ENCODE peak calls at places on chromosomes 16 and 17, in seven cellular contexts. A is activated gamma-delta T cell treated with Interleukin-2 at 50 U/mL for 16 hours; V is lung microvascular endothelial cell; X is activated T-cell treated with anti-CD3 and anti-CD28 coated beads for 4 hours; O is activated T-helper 1 cell treated with Interleukin-2 at 50 U/mL for 16 hours; G is stimulated activated CD4-positive, alpha-beta T cell treated with anti-CD3 and anti-CD28 coated beads, Interleukin-4, amount 100 ng/mL, for 48 hours; P is HuH-7. S is an unnamed sample.

GRCh38 chr16:28882476-28883180 is 4.3 kb downstream of the ATP2A1 start:
- DNase-seq in X (no peak), A (no peak), G (no peak), P (no peak), V (no peak), O (no peak), S (no peak)

GRCh38 chr16:21645261-21645721 is 7.1 kb downstream of the IGSF6 start:
- DNase-seq in X (peak), V (peak), G (no peak), P (no peak), A (peak), O (no peak), S (no peak)

GRCh38 chr16:11639925-11640899 is 28.0 kb upstream of the SNN start:
- DNase-seq in O (no peak), P (peak), V (peak), X (no peak), G (no peak), A (no peak), S (peak)

GRCh38 chr17:42281571-42282096 is 5.4 kb upstream of the STAT5B start:
- DNase-seq in A (no peak), P (no peak), G (no peak), O (no peak), V (no peak), X (no peak), S (no peak)

GRCh38 chr16:2871926-2872325 is 11.1 kb upstream of the FLYWCH2 start:
- DNase-seq in P (no peak), X (no peak), A (no peak), V (no peak), O (no peak), G (no peak), S (no peak)

GRCh38 chr17:63838586-63839184 is 3.8 kb downstream of the SMARCD2 start:
- DNase-seq in P (no peak), A (no peak), G (no peak), O (no peak), X (no peak), V (no peak), S (no peak)

GRCh38 chr16:19523184-19523558 is 571 bp upstream of the CCP110 start:
- DNase-seq in O (no peak), X (no peak), A (no peak), P (no peak), V (no peak), G (no peak), S (no peak)

GRCh38 chr16:83839561-83839960 is 31.8 kb downstream of the HSBP1 start:
- DNase-seq in V (no peak), X (no peak), P (no peak), A (no peak), O (no peak), G (no peak), S (no peak)

GRCh38 chr17:28370035-28370743 is at the start of gene VTN:
- DNase-seq in G (no peak), P (peak), V (peak), O (no peak), X (no peak), A (no peak), S (peak)

GRCh38 chr17:45640141-45640850 is 143.8 kb upstream of the CRHR1 start:
- DNase-seq in A (peak), X (peak), V (peak), O (peak), G (peak), P (peak), S (peak)

GRCh38 chr17:71320009-71320796 is 800.6 kb upstream of the SOX9 start:
- DNase-seq in P (no peak), G (no peak), V (no peak), A (no peak), O (no peak), X (no peak), S (no peak)

GRCh38 chr16:61812251-61812650 is 224.0 kb downstream of the CDH8 start:
- DNase-seq in A (no peak), O (no peak), X (no peak), V (no peak), G (no peak), P (no peak), S (no peak)

GRCh38 chr16:66427871-66428681 is 981 bp downstream of the BEAN1 start:
- DNase-seq in X (no peak), O (no peak), P (no peak), G (no peak), A (no peak), V (no peak), S (no peak)

GRCh38 chr16:62105244-62105643 is 69.0 kb upstream of the CDH8 start:
- DNase-seq in V (no peak), G (no peak), A (no peak), O (no peak), X (no peak), P (no peak), S (no peak)

GRCh38 chr16:49496656-49497055 is 123.1 kb downstream of the C16orf78 start:
- DNase-seq in A (no peak), X (no peak), V (no peak), G (no peak), P (no peak), O (no peak), S (no peak)

GRCh38 chr17:46035112-46035818 is 36.2 kb downstream of the STH start:
- DNase-seq in G (no peak), V (peak), O (no peak), X (no peak), P (no peak), A (no peak), S (no peak)

GRCh38 chr17:44065668-44066203 is 735 bp downstream of the LSM12 start:
- DNase-seq in G (no peak), O (no peak), X (peak), P (no peak), V (peak), A (no peak), S (peak)

GRCh38 chr16:54411555-54411954 is 125.0 kb upstream of the IRX3 start:
- DNase-seq in A (no peak), X (no peak), V (peak), O (no peak), G (no peak), P (no peak), S (no peak)

GRCh38 chr17:6456914-6457687 is 12.8 kb downstream of the PIMREG start:
- DNase-seq in V (peak), A (no peak), O (no peak), G (no peak), P (no peak), X (no peak), S (peak)

GRCh38 chr17:29049541-29050150 is 6.7 kb downstream of the PIPOX start:
- DNase-seq in P (no peak), G (no peak), A (no peak), O (no peak), X (no peak), V (no peak), S (no peak)

GRCh38 chr17:83068641-83069570 is 10.5 kb upstream of the METRNL start:
- DNase-seq in P (no peak), G (no peak), X (no peak), O (no peak), V (no peak), A (no peak), S (no peak)

GRCh38 chr17:76103274-76104139 is at the start of gene EXOC7:
- DNase-seq in P (peak), O (peak), G (peak), X (peak), A (peak), V (peak), S (peak)

GRCh38 chr17:36972186-36972686 is 23.5 kb downstream of the AATF start:
- DNase-seq in P (no peak), A (no peak), X (no peak), G (no peak), V (no peak), O (no peak), S (no peak)

GRCh38 chr16:17375388-17376304 is 95.1 kb downstream of the XYLT1 start:
- DNase-seq in G (no peak), A (no peak), O (no peak), V (no peak), P (no peak), X (no peak), S (no peak)

GRCh38 chr17:81187586-81188490 is 21.8 kb upstream of the AATK start:
- DNase-seq in G (no peak), X (no peak), A (no peak), O (no peak), V (no peak), P (no peak), S (no peak)

GRCh38 chr17:70447588-70447987 is 278.3 kb downstream of the KCNJ2 start:
- DNase-seq in A (no peak), O (no peak), X (no peak), P (no peak), V (no peak), G (no peak), S (no peak)

GRCh38 chr17:40177275-40177874 is at the start of gene RAPGEFL1:
- DNase-seq in X (peak), P (peak), A (peak), V (peak), G (peak), O (peak), S (peak)

GRCh38 chr16:85943702-85944101 is 44.7 kb downstream of the IRF8 start:
- DNase-seq in V (no peak), A (no peak), P (no peak), O (no peak), G (no peak), X (no peak), S (no peak)

GRCh38 chr17:17206149-17206912 is at the start of gene PLD6:
- DNase-seq in P (peak), A (peak), G (peak), O (peak), V (peak), X (peak), S (peak)

GRCh38 chr16:85955566-85955965 is 56.6 kb downstream of the IRF8 start:
- DNase-seq in X (no peak), G (peak), A (no peak), O (no peak), V (no peak), P (no peak), S (no peak)

GRCh38 chr16:80948886-80949502 is 57.7 kb downstream of the CMC2 start:
- DNase-seq in O (no peak), P (peak), X (no peak), G (peak), A (no peak), V (peak), S (peak)

GRCh38 chr16:74199066-74199841 is 97.4 kb upstream of the PSMD7 start:
- DNase-seq in V (no peak), P (no peak), G (no peak), X (no peak), A (no peak), O (no peak), S (no peak)

GRCh38 chr17:1755252-1755992 is 6.4 kb upstream of the SERPINF1 start:
- DNase-seq in P (no peak), G (no peak), A (no peak), X (no peak), V (no peak), O (no peak), S (no peak)

GRCh38 chr16:2518823-2519710 is 1.1 kb upstream of the AMDHD2 start:
- DNase-seq in A (no peak), P (no peak), G (no peak), V (no peak), O (no peak), X (no peak), S (no peak)

GRCh38 chr16:27179500-27180072 is 23.7 kb upstream of the KDM8 start:
- DNase-seq in X (peak), A (peak), P (peak), V (peak), O (peak), G (peak), S (peak)

S was measured in endothelial cell of umbilical vein.